ENCODE peak calls at places on chromosomes 12 and 14, in eight cellular contexts. One of them, this sample, is unnamed.

GRCh38 chr12:6533653-6534157 is 612 bp upstream of the GAPDH start:
- DNase-seq in adipocyte: peak
- DNase-seq in NT2/D1: peak
- DNase-seq in astrocyte of the spinal cord: peak
- DNase-seq in spleen: peak
- DNase-seq in body of pancreas: peak
- DNase-seq in fibroblast of lung: peak
- DNase-seq in IMR-90: peak
- DNase-seq in this sample: no peak

GRCh38 chr14:22849212-22849819 is 12.9 kb downstream of the MMP14 start:
- DNase-seq in adipocyte: no peak
- DNase-seq in astrocyte of the spinal cord: no peak
- DNase-seq in NT2/D1: no peak
- DNase-seq in fibroblast of lung: no peak
- DNase-seq in IMR-90: no peak
- DNase-seq in spleen: no peak
- DNase-seq in body of pancreas: peak
- DNase-seq in this sample: no peak

GRCh38 chr12:49955899-49956662 is 5.5 kb downstream of the AQP2 start:
- DNase-seq in spleen: peak
- DNase-seq in body of pancreas: no peak
- DNase-seq in fibroblast of lung: no peak
- DNase-seq in astrocyte of the spinal cord: no peak
- DNase-seq in NT2/D1: no peak
- DNase-seq in IMR-90: no peak
- DNase-seq in adipocyte: no peak
- DNase-seq in this sample: no peak

GRCh38 chr14:41016213-41016612 is 590.5 kb upstream of the LRFN5 start:
- DNase-seq in body of pancreas: no peak
- DNase-seq in spleen: no peak
- DNase-seq in astrocyte of the spinal cord: no peak
- DNase-seq in fibroblast of lung: no peak
- DNase-seq in adipocyte: no peak
- DNase-seq in NT2/D1: peak
- DNase-seq in IMR-90: no peak
- DNase-seq in this sample: no peak

GRCh38 chr12:82314406-82314892 is 43.7 kb downstream of the CCDC59 start:
- DNase-seq in IMR-90: no peak
- DNase-seq in astrocyte of the spinal cord: no peak
- DNase-seq in spleen: no peak
- DNase-seq in body of pancreas: peak
- DNase-seq in fibroblast of lung: no peak
- DNase-seq in adipocyte: no peak
- DNase-seq in NT2/D1: no peak
- DNase-seq in this sample: no peak

GRCh38 chr14:57854571-57854970 is 11.3 kb downstream of the SLC35F4 start:
- DNase-seq in fibroblast of lung: no peak
- DNase-seq in body of pancreas: no peak
- DNase-seq in astrocyte of the spinal cord: no peak
- DNase-seq in adipocyte: no peak
- DNase-seq in IMR-90: no peak
- DNase-seq in spleen: no peak
- DNase-seq in NT2/D1: no peak
- DNase-seq in this sample: no peak

GRCh38 chr14:51735851-51736250 is 84.1 kb downstream of the FRMD6 start:
- DNase-seq in adipocyte: no peak
- DNase-seq in fibroblast of lung: peak
- DNase-seq in NT2/D1: no peak
- DNase-seq in IMR-90: no peak
- DNase-seq in spleen: no peak
- DNase-seq in astrocyte of the spinal cord: no peak
- DNase-seq in body of pancreas: no peak
- DNase-seq in this sample: no peak

GRCh38 chr12:4859478-4860210 is 50.1 kb upstream of the KCNA1 start:
- DNase-seq in astrocyte of the spinal cord: no peak
- DNase-seq in IMR-90: no peak
- DNase-seq in fibroblast of lung: no peak
- DNase-seq in NT2/D1: no peak
- DNase-seq in body of pancreas: no peak
- DNase-seq in spleen: no peak
- DNase-seq in adipocyte: no peak
- DNase-seq in this sample: no peak

GRCh38 chr14:75454963-75455546 is 27.2 kb downstream of the JDP2 start:
- DNase-seq in spleen: no peak
- DNase-seq in adipocyte: peak
- DNase-seq in NT2/D1: no peak
- DNase-seq in fibroblast of lung: peak
- DNase-seq in body of pancreas: peak
- DNase-seq in IMR-90: peak
- DNase-seq in astrocyte of the spinal cord: peak
- DNase-seq in this sample: peak

GRCh38 chr12:119695034-119695433 is 27.1 kb downstream of the PRKAB1 start:
- DNase-seq in fibroblast of lung: peak
- DNase-seq in astrocyte of the spinal cord: no peak
- DNase-seq in adipocyte: peak
- DNase-seq in NT2/D1: no peak
- DNase-seq in body of pancreas: no peak
- DNase-seq in IMR-90: no peak
- DNase-seq in spleen: no peak
- DNase-seq in this sample: no peak

GRCh38 chr12:6914246-6914947 is at the start of gene ENO2:
- DNase-seq in adipocyte: peak
- DNase-seq in body of pancreas: peak
- DNase-seq in IMR-90: peak
- DNase-seq in NT2/D1: no peak
- DNase-seq in spleen: peak
- DNase-seq in astrocyte of the spinal cord: peak
- DNase-seq in fibroblast of lung: peak
- DNase-seq in this sample: no peak

GRCh38 chr12:81022531-81022930 is 55.3 kb upstream of the ACSS3 start:
- DNase-seq in fibroblast of lung: peak
- DNase-seq in body of pancreas: no peak
- DNase-seq in NT2/D1: no peak
- DNase-seq in IMR-90: no peak
- DNase-seq in spleen: no peak
- DNase-seq in astrocyte of the spinal cord: peak
- DNase-seq in adipocyte: no peak
- DNase-seq in this sample: peak

GRCh38 chr12:131908716-131909595 is 14.5 kb downstream of the ULK1 start:
- DNase-seq in astrocyte of the spinal cord: no peak
- DNase-seq in adipocyte: no peak
- DNase-seq in fibroblast of lung: no peak
- DNase-seq in IMR-90: no peak
- DNase-seq in spleen: peak
- DNase-seq in body of pancreas: peak
- DNase-seq in NT2/D1: no peak
- DNase-seq in this sample: no peak

DNA sequence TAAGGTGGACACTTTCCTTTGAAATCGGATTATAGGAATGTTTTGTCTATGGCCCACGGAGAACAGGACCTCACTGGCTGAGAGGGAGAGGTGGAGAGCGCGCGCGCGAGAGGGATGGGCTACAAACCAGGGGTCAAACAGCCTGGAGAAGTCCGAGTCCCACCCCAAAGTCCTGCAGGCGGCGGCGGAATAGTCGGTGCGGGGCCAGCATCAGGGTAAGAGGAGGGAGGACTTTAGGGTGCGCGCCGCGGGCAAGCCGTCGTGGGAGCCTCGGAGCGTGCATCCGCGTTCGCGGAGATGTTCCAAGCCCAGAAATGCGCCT is 3.3 kb upstream of the HOXC8 start:
- DNase-seq in NT2/D1: no peak
- DNase-seq in spleen: no peak
- DNase-seq in fibroblast of lung: no peak
- DNase-seq in IMR-90: no peak
- DNase-seq in adipocyte: no peak
- DNase-seq in astrocyte of the spinal cord: no peak
- DNase-seq in body of pancreas: no peak
- DNase-seq in this sample: no peak
- H3K4me3 ChIP-seq in NT2/D1: no peak
- H3K4me3 ChIP-seq in spleen: no peak
- H3K4me3 ChIP-seq in fibroblast of lung: no peak
- H3K4me3 ChIP-seq in IMR-90: no peak
- H3K4me3 ChIP-seq in adipocyte: peak
- H3K4me3 ChIP-seq in astrocyte of the spinal cord: no peak
- H3K4me3 ChIP-seq in body of pancreas: no peak
- H3K4me3 ChIP-seq in this sample: peak

DNA sequence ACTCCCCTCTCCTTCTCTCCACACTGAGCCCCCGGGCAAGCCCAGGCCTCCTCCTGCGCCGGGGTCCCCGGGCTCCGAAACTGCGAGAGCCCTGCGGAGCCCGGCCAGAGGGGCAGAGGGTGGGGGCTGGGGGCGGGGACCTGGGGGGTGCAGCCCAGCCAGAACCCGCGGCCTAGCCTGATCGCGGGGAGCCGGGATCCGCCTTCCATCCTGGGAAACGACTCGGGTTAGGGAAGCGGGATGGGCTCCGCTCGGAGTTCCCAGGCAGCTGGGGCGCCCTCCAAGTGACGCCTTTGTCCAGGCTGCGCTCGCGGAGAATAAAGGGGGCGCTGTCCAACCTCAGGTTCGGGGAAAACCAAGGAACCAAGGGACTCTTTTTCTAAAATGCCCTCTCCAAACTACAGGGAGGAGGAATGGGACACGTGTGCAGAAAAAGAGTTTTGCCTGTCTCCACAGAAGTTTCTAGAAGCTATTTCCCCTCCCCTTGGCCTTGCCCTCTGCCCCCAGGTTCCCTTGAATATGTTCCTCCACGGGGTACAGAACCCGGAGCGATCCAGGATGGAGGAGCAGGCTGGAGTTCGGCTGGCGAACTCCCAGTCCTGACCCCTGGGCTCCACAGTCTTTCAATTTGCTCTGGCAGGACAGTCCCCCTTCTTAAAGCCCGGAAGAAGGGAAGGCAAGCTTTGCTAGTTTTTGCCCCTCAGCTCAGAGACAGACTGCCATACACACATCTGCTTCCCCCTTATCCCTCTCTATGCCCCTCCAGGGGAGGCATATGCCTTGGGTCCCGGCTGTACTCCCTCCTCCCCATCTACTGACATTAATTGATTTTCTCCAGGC is 13.9 kb downstream of the NKX2-1 start:
- DNase-seq in astrocyte of the spinal cord: no peak
- DNase-seq in body of pancreas: no peak
- DNase-seq in NT2/D1: no peak
- DNase-seq in fibroblast of lung: no peak
- DNase-seq in IMR-90: no peak
- DNase-seq in spleen: no peak
- DNase-seq in adipocyte: no peak
- DNase-seq in this sample: no peak
- H3K4me3 ChIP-seq in astrocyte of the spinal cord: no peak
- H3K4me3 ChIP-seq in body of pancreas: no peak
- H3K4me3 ChIP-seq in NT2/D1: no peak
- H3K4me3 ChIP-seq in fibroblast of lung: no peak
- H3K4me3 ChIP-seq in IMR-90: no peak
- H3K4me3 ChIP-seq in spleen: no peak
- H3K4me3 ChIP-seq in adipocyte: no peak
- H3K4me3 ChIP-seq in this sample: no peak

DNA sequence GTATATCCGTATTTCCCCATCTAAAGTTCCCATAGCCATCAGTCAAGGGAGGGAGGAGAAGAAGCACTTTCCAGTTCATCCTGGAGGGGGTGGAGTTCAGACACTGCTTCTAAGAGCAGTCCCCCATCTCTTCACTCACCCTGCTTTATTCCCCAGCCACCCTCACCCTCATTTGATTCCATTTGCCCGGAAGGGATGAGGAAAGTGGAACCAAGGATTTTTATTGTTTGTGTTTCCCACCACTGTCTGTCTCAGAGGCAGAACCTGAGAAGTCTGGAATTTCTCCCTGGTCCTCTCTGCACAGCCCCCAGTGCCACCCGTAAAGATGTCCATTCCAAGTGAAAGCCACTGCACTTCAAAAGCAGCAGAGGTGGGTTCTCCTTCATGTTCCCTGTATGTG is 134.2 kb upstream of the HIF1A start:
- DNase-seq in astrocyte of the spinal cord: no peak
- DNase-seq in spleen: no peak
- DNase-seq in fibroblast of lung: peak
- DNase-seq in IMR-90: peak
- DNase-seq in body of pancreas: no peak
- DNase-seq in NT2/D1: no peak
- DNase-seq in adipocyte: peak
- DNase-seq in this sample: no peak
- H3K4me3 ChIP-seq in astrocyte of the spinal cord: no peak
- H3K4me3 ChIP-seq in spleen: no peak
- H3K4me3 ChIP-seq in fibroblast of lung: no peak
- H3K4me3 ChIP-seq in IMR-90: no peak
- H3K4me3 ChIP-seq in body of pancreas: no peak
- H3K4me3 ChIP-seq in NT2/D1: no peak
- H3K4me3 ChIP-seq in adipocyte: no peak
- H3K4me3 ChIP-seq in this sample: no peak

GRCh38 chr14:69400154-69400553 is 1.7 kb downstream of the SLC39A9 start:
- DNase-seq in IMR-90: no peak
- DNase-seq in astrocyte of the spinal cord: no peak
- DNase-seq in adipocyte: no peak
- DNase-seq in NT2/D1: no peak
- DNase-seq in fibroblast of lung: no peak
- DNase-seq in body of pancreas: no peak
- DNase-seq in spleen: no peak
- DNase-seq in this sample: no peak

GRCh38 chr14:69398818-69399210 is 322 bp downstream of the SLC39A9 start:
- DNase-seq in astrocyte of the spinal cord: no peak
- DNase-seq in adipocyte: no peak
- DNase-seq in fibroblast of lung: no peak
- DNase-seq in spleen: no peak
- DNase-seq in NT2/D1: no peak
- DNase-seq in IMR-90: no peak
- DNase-seq in body of pancreas: no peak
- DNase-seq in this sample: no peak

GRCh38 chr14:69395929-69396328 is 2.2 kb downstream of the ERH start:
- DNase-seq in astrocyte of the spinal cord: no peak
- DNase-seq in spleen: no peak
- DNase-seq in NT2/D1: no peak
- DNase-seq in adipocyte: peak
- DNase-seq in fibroblast of lung: peak
- DNase-seq in body of pancreas: no peak
- DNase-seq in IMR-90: no peak
- DNase-seq in this sample: no peak

GRCh38 chr14:69398053-69398817 is at the start of the genes ERH and SLC39A9:
- DNase-seq in adipocyte: peak
- DNase-seq in IMR-90: peak
- DNase-seq in astrocyte of the spinal cord: peak
- DNase-seq in body of pancreas: peak
- DNase-seq in spleen: peak
- DNase-seq in NT2/D1: peak
- DNase-seq in fibroblast of lung: peak
- DNase-seq in this sample: peak

GRCh38 chr14:69399750-69400149 is 1.3 kb downstream of the SLC39A9 start:
- DNase-seq in body of pancreas: no peak
- DNase-seq in fibroblast of lung: no peak
- DNase-seq in adipocyte: no peak
- DNase-seq in NT2/D1: no peak
- DNase-seq in spleen: no peak
- DNase-seq in IMR-90: no peak
- DNase-seq in astrocyte of the spinal cord: no peak
- DNase-seq in this sample: no peak
- H3K4me3 ChIP-seq in body of pancreas: peak
- H3K4me3 ChIP-seq in fibroblast of lung: peak
- H3K4me3 ChIP-seq in adipocyte: peak
- H3K4me3 ChIP-seq in NT2/D1: peak
- H3K4me3 ChIP-seq in spleen: no peak
- H3K4me3 ChIP-seq in IMR-90: peak
- H3K4me3 ChIP-seq in astrocyte of the spinal cord: peak
- H3K4me3 ChIP-seq in this sample: peak

This sample was measured in skeletal muscle cell.